ENCODE peak calls at places on chromosomes 4 and X, in seven cellular contexts. W is germinal center; I is progenitor cell of endocrine pancreas; R is activated CD8-positive, alpha-beta memory T cell treated with anti-CD3 and anti-CD28 coated beads for 4 hours; G is left ventricle myocardium superior; S is fibroblast of the aortic adventitia; P is GM04504. V is an unnamed sample.

GRCh38 chr4:55866290-55866907 is 13.0 kb downstream of the EXOC1 start:
- DNase-seq in W (no peak), I (no peak), R (no peak), G (no peak), S (peak), P (peak), V (peak)

GRCh38 chr4:22552802-22553201 is 36.9 kb upstream of the ADGRA3 start:
- DNase-seq in W (no peak), I (no peak), R (no peak), G (no peak), S (no peak), P (no peak), V (no peak)

GRCh38 chr4:74659576-74660411 is 134.5 kb downstream of the BTC start:
- DNase-seq in W (no peak), I (no peak), R (no peak), G (no peak), S (peak), P (peak), V (peak)

GRCh38 chr4:22348410-22348809 is 167.5 kb downstream of the ADGRA3 start:
- DNase-seq in W (no peak), I (no peak), R (no peak), G (no peak), S (peak), P (no peak), V (no peak)

GRCh38 chr4:155891058-155891457 is 12.4 kb upstream of the TDO2 start:
- DNase-seq in W (no peak), I (no peak), R (no peak), G (no peak), S (peak), P (no peak), V (no peak)

GRCh38 chr4:5338511-5338910 is 287.2 kb downstream of the STK32B start:
- DNase-seq in W (no peak), I (no peak), R (no peak), G (no peak), S (no peak), P (peak), V (peak)

GRCh38 chrX:49838374-49838773 is 9.3 kb downstream of the PAGE4 start:
- DNase-seq in W (peak), I (no peak), R (no peak), G (no peak), S (peak), P (peak), V (no peak)

GRCh38 chrX:109709129-109709631 is 23.9 kb downstream of the ACSL4 start:
- DNase-seq in W (no peak), I (no peak), R (no peak), G (no peak), S (peak), P (no peak), V (no peak)

GRCh38 chrX:80206647-80207046 is 192.1 kb downstream of the TBX22 start:
- DNase-seq in W (no peak), I (no peak), R (no peak), G (no peak), S (no peak), P (no peak), V (no peak)

GRCh38 chrX:15911729-15912550 is 57.3 kb upstream of the AP1S2 start:
- DNase-seq in W (no peak), I (no peak), R (no peak), G (no peak), S (no peak), P (no peak), V (no peak)

GRCh38 chrX:70434914-70435586 is 9.6 kb upstream of the DLG3 start:
- DNase-seq in W (no peak), I (no peak), R (no peak), G (peak), S (peak), P (no peak), V (no peak)

GRCh38 chrX:133666256-133666655 is 251.0 kb upstream of the GPC4 start:
- DNase-seq in W (no peak), I (no peak), R (no peak), G (no peak), S (no peak), P (no peak), V (no peak)

GRCh38 chr4:94256833-94257232 is 49.2 kb downstream of the SMARCAD1 start:
- DNase-seq in W (no peak), I (no peak), R (no peak), G (no peak), S (no peak), P (no peak), V (no peak)

GRCh38 chrX:55004231-55004630 is 4.1 kb downstream of the APEX2 start:
- DNase-seq in W (no peak), I (no peak), R (no peak), G (no peak), S (no peak), P (no peak), V (no peak)

GRCh38 chr4:107578321-107578720 is 141.7 kb downstream of the PAPSS1 start:
- DNase-seq in W (no peak), I (no peak), R (no peak), G (no peak), S (peak), P (no peak), V (no peak)

GRCh38 chrX:15146515-15146914 is 123.4 kb downstream of the ASB9 start:
- DNase-seq in W (no peak), I (no peak), R (no peak), G (no peak), S (peak), P (no peak), V (no peak)

GRCh38 chrX:113804293-113804692 is 779.6 kb upstream of the HTR2C start:
- DNase-seq in W (no peak), I (no peak), R (no peak), G (no peak), S (no peak), P (no peak), V (no peak)

GRCh38 chr4:127479031-127479622 is 153.6 kb upstream of the INTU start:
- DNase-seq in W (no peak), I (no peak), R (no peak), G (no peak), S (peak), P (peak), V (no peak)

GRCh38 chrX:5113128-5113527 is 1115.5 kb downstream of the NLGN4X start:
- DNase-seq in W (no peak), I (no peak), R (no peak), G (no peak), S (no peak), P (no peak), V (no peak)

GRCh38 chr4:135050086-135050717 is 848.6 kb upstream of the PABPC4L start:
- DNase-seq in W (no peak), I (no peak), R (no peak), G (no peak), S (no peak), P (no peak), V (no peak)

GRCh38 chrX:102765794-102766193 is 45.3 kb downstream of the GPRASP3 start:
- DNase-seq in W (no peak), I (no peak), R (no peak), G (no peak), S (peak), P (peak), V (peak)

GRCh38 chrX:69133561-69134542 is 31.4 kb downstream of the PJA1 start:
- DNase-seq in W (no peak), I (no peak), R (no peak), G (no peak), S (peak), P (peak), V (peak)

GRCh38 chr4:148376151-148376550 is 66.1 kb downstream of the NR3C2 start:
- DNase-seq in W (no peak), I (no peak), R (no peak), G (no peak), S (peak), P (no peak), V (no peak)

GRCh38 chrX:38891641-38892413 is 90.6 kb downstream of the MID1IP1 start:
- DNase-seq in W (no peak), I (no peak), R (no peak), G (no peak), S (no peak), P (no peak), V (no peak)

GRCh38 chr4:18227880-18228279 is 206.3 kb upstream of the LCORL start:
- DNase-seq in W (no peak), I (no peak), R (no peak), G (no peak), S (no peak), P (no peak), V (no peak)

GRCh38 chrX:134999469-134999868 is 8.7 kb downstream of the SMIM10 start:
- DNase-seq in W (peak), I (no peak), R (no peak), G (no peak), S (peak), P (no peak), V (no peak)

GRCh38 chr4:93855926-93856325 is 27.4 kb downstream of the ATOH1 start:
- DNase-seq in W (no peak), I (no peak), R (no peak), G (no peak), S (no peak), P (no peak), V (no peak)

GRCh38 chr4:53601251-53601764 is 10.0 kb upstream of the LNX1 start:
- DNase-seq in W (peak), I (no peak), R (no peak), G (peak), S (no peak), P (no peak), V (no peak)

GRCh38 chrX:50971390-50971789 is 60.9 kb downstream of the BMP15 start:
- DNase-seq in W (no peak), I (no peak), R (no peak), G (no peak), S (peak), P (no peak), V (no peak)

GRCh38 chr4:101953949-101954348 is 163.4 kb downstream of the BANK1 start:
- DNase-seq in W (no peak), I (no peak), R (no peak), G (no peak), S (peak), P (no peak), V (no peak)

GRCh38 chr4:112055100-112055499 is 90.2 kb upstream of the FAM241A start:
- DNase-seq in W (no peak), I (no peak), R (no peak), G (no peak), S (no peak), P (no peak), V (no peak)

GRCh38 chr4:123305746-123306145 is 90.8 kb upstream of the SPRY1 start:
- DNase-seq in W (no peak), I (no peak), R (no peak), G (no peak), S (no peak), P (no peak), V (no peak)

GRCh38 chrX:39214380-39215126 is 413.3 kb downstream of the MID1IP1 start:
- DNase-seq in W (no peak), I (no peak), R (no peak), G (no peak), S (no peak), P (no peak), V (no peak)

GRCh38 chr4:8414377-8414776 is 26.1 kb downstream of the ACOX3 start:
- DNase-seq in W (no peak), I (no peak), R (no peak), G (no peak), S (no peak), P (no peak), V (no peak)

GRCh38 chr4:127995776-127996175 is 30.6 kb downstream of the ABHD18 start:
- DNase-seq in W (no peak), I (no peak), R (no peak), G (no peak), S (no peak), P (peak), V (peak)

GRCh38 chr4:41792166-41792565 is 43.6 kb upstream of the PHOX2B start:
- DNase-seq in W (no peak), I (no peak), R (no peak), G (no peak), S (no peak), P (no peak), V (no peak)

GRCh38 chr4:130233377-130234047 is 1137.6 kb downstream of the C4orf33 start:
- DNase-seq in W (no peak), I (no peak), R (no peak), G (no peak), S (peak), P (no peak), V (no peak)

GRCh38 chr4:3316146-3316545 is 23.3 kb downstream of the RGS12 start:
- DNase-seq in W (no peak), I (no peak), R (no peak), G (no peak), S (no peak), P (no peak), V (no peak)

GRCh38 chrX:23854945-23855344 is 52.8 kb downstream of the APOO start:
- DNase-seq in W (no peak), I (no peak), R (no peak), G (no peak), S (peak), P (no peak), V (no peak)